ENCODE peak calls at places on chromosomes 2 and 18, in six cellular contexts. One of them, this sample, is unnamed.
A peak's percentile ranks its signal among the peaks of the same experiment; 100 is the strongest.

GRCh38 chr2:44952143-44952805 is 10.8 kb downstream of the SIX3 start:
- DNase-seq in SK-N-SH: peak; percentile 76
- DNase-seq in ascending aorta: no peak
- DNase-seq in tibial artery: no peak
- DNase-seq in bronchial epithelial cell: peak; percentile 24
- DNase-seq in neural progenitor cell: peak; percentile 94
- DNase-seq in this sample: no peak

GRCh38 chr18:32139835-32140283 is 48.2 kb downstream of the RNF138 start:
- DNase-seq in neural progenitor cell: no peak
- DNase-seq in bronchial epithelial cell: no peak
- DNase-seq in SK-N-SH: no peak
- DNase-seq in ascending aorta: no peak
- DNase-seq in tibial artery: no peak
- DNase-seq in this sample: no peak

GRCh38 chr2:225764346-225764745 is 364.8 kb downstream of the NYAP2 start:
- DNase-seq in ascending aorta: no peak
- DNase-seq in bronchial epithelial cell: no peak
- DNase-seq in tibial artery: no peak
- DNase-seq in SK-N-SH: no peak
- DNase-seq in neural progenitor cell: no peak
- DNase-seq in this sample: no peak

GRCh38 chr18:2857491-2858063 is 10.8 kb downstream of the EMILIN2 start:
- DNase-seq in tibial artery: peak; percentile 93
- DNase-seq in bronchial epithelial cell: peak; percentile 18
- DNase-seq in SK-N-SH: no peak
- DNase-seq in neural progenitor cell: no peak
- DNase-seq in ascending aorta: peak; percentile 36
- DNase-seq in this sample: no peak

GRCh38 chr2:190607014-190607597 is 41.8 kb upstream of the NAB1 start:
- DNase-seq in ascending aorta: no peak
- DNase-seq in bronchial epithelial cell: peak; percentile 41
- DNase-seq in SK-N-SH: no peak
- DNase-seq in neural progenitor cell: no peak
- DNase-seq in tibial artery: no peak
- DNase-seq in this sample: no peak

GRCh38 chr2:22290293-22290692 is 1094.7 kb upstream of the KLHL29 start:
- DNase-seq in tibial artery: no peak
- DNase-seq in ascending aorta: no peak
- DNase-seq in bronchial epithelial cell: no peak
- DNase-seq in neural progenitor cell: no peak
- DNase-seq in SK-N-SH: no peak
- DNase-seq in this sample: no peak

GRCh38 chr2:219495531-219496122 is 3.1 kb upstream of the GMPPA start:
- DNase-seq in SK-N-SH: peak; percentile 88
- DNase-seq in ascending aorta: no peak
- DNase-seq in neural progenitor cell: peak; percentile 86
- DNase-seq in bronchial epithelial cell: peak; percentile 48
- DNase-seq in tibial artery: peak; percentile 63
- DNase-seq in this sample: no peak

GRCh38 chr2:160372585-160372984 is 121.0 kb downstream of the RBMS1 start:
- DNase-seq in tibial artery: no peak
- DNase-seq in SK-N-SH: no peak
- DNase-seq in bronchial epithelial cell: no peak
- DNase-seq in ascending aorta: no peak
- DNase-seq in neural progenitor cell: no peak
- DNase-seq in this sample: no peak

GRCh38 chr18:48303883-48304282 is 105.3 kb downstream of the ZBTB7C start:
- DNase-seq in ascending aorta: no peak
- DNase-seq in SK-N-SH: no peak
- DNase-seq in tibial artery: no peak
- DNase-seq in neural progenitor cell: no peak
- DNase-seq in bronchial epithelial cell: no peak
- DNase-seq in this sample: no peak

GRCh38 chr2:9313443-9313842 is 106.8 kb downstream of the ASAP2 start:
- DNase-seq in ascending aorta: no peak
- DNase-seq in neural progenitor cell: no peak
- DNase-seq in bronchial epithelial cell: no peak
- DNase-seq in tibial artery: no peak
- DNase-seq in SK-N-SH: no peak
- DNase-seq in this sample: no peak

GRCh38 chr2:233409286-233409991 is 55.1 kb downstream of the DGKD start:
- DNase-seq in tibial artery: peak; percentile 50
- DNase-seq in neural progenitor cell: no peak
- DNase-seq in SK-N-SH: no peak
- DNase-seq in bronchial epithelial cell: no peak
- DNase-seq in ascending aorta: no peak
- DNase-seq in this sample: no peak

GRCh38 chr2:171522804-171523338 is 597 bp downstream of the CYBRD1 start:
- DNase-seq in tibial artery: no peak
- DNase-seq in ascending aorta: no peak
- DNase-seq in SK-N-SH: no peak
- DNase-seq in neural progenitor cell: peak; percentile 70
- DNase-seq in bronchial epithelial cell: no peak
- DNase-seq in this sample: no peak

GRCh38 chr18:67788784-67789545 is 272.4 kb upstream of the DSEL start:
- DNase-seq in SK-N-SH: no peak
- DNase-seq in bronchial epithelial cell: no peak
- DNase-seq in neural progenitor cell: no peak
- DNase-seq in tibial artery: no peak
- DNase-seq in ascending aorta: no peak
- DNase-seq in this sample: no peak

DNA sequence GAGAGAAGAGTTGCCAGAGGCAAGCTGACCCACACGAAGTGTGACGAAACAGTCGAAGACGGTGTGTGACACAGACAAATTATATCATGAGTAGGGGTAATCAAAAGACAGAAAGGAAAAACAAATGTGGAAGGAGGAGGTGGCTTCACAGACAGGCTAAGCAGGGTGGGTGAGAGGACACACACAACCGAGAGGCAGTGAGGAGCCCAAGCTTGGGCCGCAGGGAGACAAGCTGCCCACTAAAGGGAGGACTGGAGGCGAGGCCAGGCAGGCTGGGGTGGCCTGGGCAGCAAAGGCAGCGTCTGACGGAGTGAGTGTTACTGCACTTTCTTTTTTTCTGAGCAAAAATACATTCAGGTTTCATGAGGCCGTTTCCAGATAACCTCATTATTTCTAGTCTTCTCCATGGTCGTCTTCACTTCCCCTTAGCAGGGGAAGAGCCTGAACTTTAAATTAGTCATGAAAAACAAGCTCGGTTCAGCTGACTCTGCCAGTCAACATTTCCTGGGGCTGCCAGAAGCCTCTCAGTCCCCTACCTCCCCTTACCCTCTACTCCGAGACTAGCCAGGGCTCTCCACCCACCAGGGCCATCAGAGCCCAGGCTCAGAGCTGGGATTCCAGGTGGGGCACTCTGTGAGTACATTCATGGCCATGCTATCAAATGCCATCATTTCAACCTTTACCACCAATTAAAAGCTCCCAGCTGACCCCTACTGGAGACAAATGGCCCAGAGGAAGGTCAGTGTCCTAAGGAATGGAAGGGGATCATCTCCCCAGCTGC is 13.8 kb upstream of the ZFP36L2 start:
- DNase-seq in ascending aorta: no peak
- DNase-seq in SK-N-SH: no peak
- DNase-seq in bronchial epithelial cell: no peak
- DNase-seq in tibial artery: no peak
- DNase-seq in neural progenitor cell: no peak
- DNase-seq in this sample: no peak
- TF ChIP-seq CTCF in ascending aorta: no peak
- TF ChIP-seq CTCF in SK-N-SH: peak; percentile 21
- TF ChIP-seq CTCF in bronchial epithelial cell: no peak
- TF ChIP-seq CTCF in tibial artery: no peak
- TF ChIP-seq CTCF in neural progenitor cell: peak; percentile 32
- TF ChIP-seq CTCF in this sample: no peak

DNA sequence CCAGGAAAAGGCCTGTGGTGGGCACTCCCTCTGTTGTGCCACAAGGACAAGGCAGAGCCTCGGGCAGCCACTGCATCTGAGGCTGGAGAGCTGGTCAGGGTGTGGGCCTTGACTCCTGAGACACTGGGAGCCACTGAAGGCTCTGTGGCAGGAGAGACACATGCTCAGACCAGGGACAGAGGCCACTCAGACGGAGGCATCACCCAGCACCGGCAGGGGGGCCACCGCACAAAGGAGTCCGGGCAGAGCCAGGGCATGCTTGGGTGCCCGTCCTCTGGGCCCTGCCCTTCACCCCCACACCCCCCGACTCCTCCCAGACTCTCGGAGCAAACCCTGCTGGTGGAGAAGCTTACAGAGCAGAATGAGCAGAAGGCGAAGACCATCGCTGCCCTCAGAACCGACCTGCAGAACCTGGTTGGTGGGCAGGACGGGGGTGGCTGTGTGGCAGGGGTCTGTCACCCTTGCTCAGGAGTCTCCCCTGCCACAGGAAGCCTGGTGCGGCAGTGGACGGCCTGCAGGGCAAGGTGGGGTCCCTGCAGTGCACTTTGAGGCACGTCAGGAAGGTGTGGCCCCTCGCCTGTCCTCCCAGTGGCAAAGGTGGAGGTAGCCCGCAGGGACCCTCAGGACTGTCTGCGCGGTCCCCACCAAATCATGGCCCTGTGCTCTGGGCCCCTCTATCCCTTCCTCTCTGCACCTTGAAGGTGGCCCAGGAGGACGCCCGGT is 26.0 kb downstream of the CROCC2 start:
- DNase-seq in ascending aorta: no peak
- DNase-seq in neural progenitor cell: no peak
- DNase-seq in SK-N-SH: peak; percentile 17
- DNase-seq in tibial artery: peak; percentile 17
- DNase-seq in bronchial epithelial cell: no peak
- DNase-seq in this sample: no peak
- H3K27me3 ChIP-seq in ascending aorta: no peaks in the 10 kb centered on the region
- H3K27me3 ChIP-seq in neural progenitor cell: no peaks in the 10 kb centered on the region
- H3K27me3 ChIP-seq in SK-N-SH: no peaks in the 10 kb centered on the region
- H3K27me3 ChIP-seq in tibial artery: peaks cover 36% of the 10 kb centered on the region
- H3K27me3 ChIP-seq in bronchial epithelial cell: no peaks in the 10 kb centered on the region
- H3K27me3 ChIP-seq in this sample: no peaks in the 10 kb centered on the region

GRCh38 chr18:78086931-78087330 is 837.3 kb downstream of the GALR1 start:
- DNase-seq in ascending aorta: no peak
- DNase-seq in SK-N-SH: no peak
- DNase-seq in tibial artery: no peak
- DNase-seq in neural progenitor cell: no peak
- DNase-seq in bronchial epithelial cell: no peak
- DNase-seq in this sample: no peak

GRCh38 chr18:78090584-78090983 is 840.9 kb downstream of the GALR1 start:
- DNase-seq in tibial artery: no peak
- DNase-seq in bronchial epithelial cell: peak; percentile 75
- DNase-seq in SK-N-SH: no peak
- DNase-seq in neural progenitor cell: no peak
- DNase-seq in ascending aorta: no peak
- DNase-seq in this sample: no peak

GRCh38 chr18:78082776-78083175 is 833.1 kb downstream of the GALR1 start:
- DNase-seq in SK-N-SH: no peak
- DNase-seq in neural progenitor cell: no peak
- DNase-seq in bronchial epithelial cell: no peak
- DNase-seq in ascending aorta: no peak
- DNase-seq in tibial artery: no peak
- DNase-seq in this sample: no peak

GRCh38 chr18:78085241-78086185 is 835.9 kb downstream of the GALR1 start:
- DNase-seq in bronchial epithelial cell: no peak
- DNase-seq in tibial artery: no peak
- DNase-seq in ascending aorta: no peak
- DNase-seq in neural progenitor cell: no peak
- DNase-seq in SK-N-SH: no peak
- DNase-seq in this sample: no peak

GRCh38 chr18:78087338-78087737 is 837.7 kb downstream of the GALR1 start:
- DNase-seq in neural progenitor cell: no peak
- DNase-seq in bronchial epithelial cell: no peak
- DNase-seq in ascending aorta: no peak
- DNase-seq in tibial artery: no peak
- DNase-seq in SK-N-SH: no peak
- DNase-seq in this sample: no peak
- TF ChIP-seq CTCF in neural progenitor cell: no peak
- TF ChIP-seq CTCF in bronchial epithelial cell: no peak
- TF ChIP-seq CTCF in ascending aorta: no peak
- TF ChIP-seq CTCF in tibial artery: no peak
- TF ChIP-seq CTCF in SK-N-SH: no peak
- TF ChIP-seq CTCF in this sample: no peak

GRCh38 chr2:72057308-72057707 is 90.4 kb downstream of the CYP26B1 start:
- DNase-seq in SK-N-SH: no peak
- DNase-seq in bronchial epithelial cell: no peak
- DNase-seq in ascending aorta: no peak
- DNase-seq in tibial artery: no peak
- DNase-seq in neural progenitor cell: no peak
- DNase-seq in this sample: no peak
- H3K27me3 ChIP-seq in SK-N-SH: no peaks in the 10 kb centered on the region
- H3K27me3 ChIP-seq in bronchial epithelial cell: no peaks in the 10 kb centered on the region
- H3K27me3 ChIP-seq in ascending aorta: no peaks in the 10 kb centered on the region
- H3K27me3 ChIP-seq in tibial artery: no peaks in the 10 kb centered on the region
- H3K27me3 ChIP-seq in neural progenitor cell: no peaks in the 10 kb centered on the region
- H3K27me3 ChIP-seq in this sample: no peaks in the 10 kb centered on the region

This sample was measured in esophagus squamous epithelium.